ENCODE peak calls at places on chromosomes 11 and 22, in eight cellular contexts. S, W, L, R, H, B, U and K are unnamed samples.

GRCh38 chr22:28977481-28977971 is 84.1 kb downstream of the C22orf31 start:
- DNase-seq in S (no peak), W (no peak), L (no peak), R (no peak), H (peak), B (peak), U (no peak), K (no peak)

GRCh38 chr11:11177156-11177808 is 175.8 kb downstream of the CSNK2A3 start:
- DNase-seq in S (no peak), W (no peak), L (no peak), R (no peak), H (no peak), B (no peak), U (no peak), K (no peak)

GRCh38 chr11:69241075-69241740 is 52.7 kb upstream of the MYEOV start:
- DNase-seq in S (no peak), W (no peak), L (no peak), R (no peak), H (no peak), B (no peak), U (no peak), K (no peak)

GRCh38 chr11:116651757-116652237 is 121.0 kb downstream of the BUD13 start:
- DNase-seq in S (no peak), W (no peak), L (no peak), R (no peak), H (no peak), B (no peak), U (no peak), K (no peak)

GRCh38 chr22:49546811-49547585 is 280.7 kb downstream of the BRD1 start:
- DNase-seq in S (no peak), W (no peak), L (no peak), R (no peak), H (no peak), B (no peak), U (no peak), K (no peak)

GRCh38 chr11:45333023-45333422 is 46.9 kb upstream of the SYT13 start:
- DNase-seq in S (no peak), W (no peak), L (no peak), R (no peak), H (no peak), B (no peak), U (no peak), K (no peak)

GRCh38 chr11:61445535-61445934 is 15.6 kb downstream of the SDHAF2 start:
- DNase-seq in S (no peak), W (no peak), L (no peak), R (no peak), H (no peak), B (no peak), U (no peak), K (no peak)

GRCh38 chr22:32644252-32645100 is 157.0 kb upstream of the TIMP3 start:
- DNase-seq in S (peak), W (no peak), L (no peak), R (no peak), H (no peak), B (peak), U (peak), K (no peak)

GRCh38 chr22:47355776-47356432 is 593.5 kb downstream of the TBC1D22A start:
- DNase-seq in S (no peak), W (no peak), L (no peak), R (no peak), H (no peak), B (no peak), U (no peak), K (no peak)